ENCODE peak calls at places on chromosomes 12 and 14, in seven cellular contexts. D, M, A, O, Q, T and Y are unnamed samples.

GRCh38 chr12:33653362-33653761 is 213.7 kb upstream of the SYT10 start:
- DNase-seq in D (no peak), M (no peak), A (no peak), O (no peak), Q (no peak), T (no peak), Y (no peak)

GRCh38 chr12:65464930-65465329 is 186.4 kb downstream of the MSRB3 start:
- DNase-seq in D (peak; percentile 7), M (no peak), A (no peak), O (no peak), Q (peak; percentile 96), T (no peak), Y (peak; percentile 88)

GRCh38 chr14:106872619-106873446 is 1346.5 kb downstream of the TMEM121 start:
- DNase-seq in D (peak; percentile 83), M (no peak), A (peak; percentile 75), O (peak; percentile 83), Q (no peak), T (peak; percentile 66), Y (peak; percentile 1)

GRCh38 chr12:47742253-47742825 is 16.3 kb downstream of the RAPGEF3 start:
- DNase-seq in D (no peak), M (no peak), A (no peak), O (peak; percentile 71), Q (no peak), T (peak; percentile 72), Y (no peak)

GRCh38 chr14:52125885-52126284 is 57.0 kb upstream of the NID2 start:
- DNase-seq in D (no peak), M (no peak), A (no peak), O (peak; percentile 10), Q (no peak), T (no peak), Y (no peak)

GRCh38 chr12:84157170-84157569 is 755.4 kb downstream of the SLC6A15 start:
- DNase-seq in D (no peak), M (no peak), A (no peak), O (no peak), Q (no peak), T (peak; percentile 58), Y (no peak)

GRCh38 chr12:22494319-22494718 is 50.0 kb downstream of the C2CD5 start:
- DNase-seq in D (no peak), M (no peak), A (no peak), O (no peak), Q (no peak), T (no peak), Y (no peak)

GRCh38 chr14:71061458-71061857 is 154.2 kb downstream of the PCNX1 start:
- DNase-seq in D (no peak), M (no peak), A (no peak), O (no peak), Q (peak; percentile 50), T (no peak), Y (peak; percentile 36)

GRCh38 chr14:101442451-101442850 is 118.8 kb upstream of the DIO3 start:
- DNase-seq in D (no peak), M (no peak), A (peak; percentile 21), O (peak; percentile 29), Q (no peak), T (no peak), Y (no peak)

GRCh38 chr12:55718020-55718419 is 2.2 kb upstream of the RDH5 start:
- DNase-seq in D (no peak), M (peak; percentile 21), A (no peak), O (no peak), Q (no peak), T (no peak), Y (no peak)

GRCh38 chr12:121956041-121956341 is 37.6 kb downstream of the CFAP251 start:
- DNase-seq in D (no peak), M (no peak), A (no peak), O (no peak), Q (no peak), T (no peak), Y (no peak)

GRCh38 chr12:128932521-128932920 is 79.2 kb downstream of the GLT1D1 start:
- DNase-seq in D (no peak), M (no peak), A (no peak), O (no peak), Q (no peak), T (no peak), Y (no peak)

GRCh38 chr12:78725033-78725432 is 139.5 kb upstream of the SYT1 start:
- DNase-seq in D (no peak), M (no peak), A (no peak), O (no peak), Q (no peak), T (no peak), Y (no peak)

GRCh38 chr12:118356809-118357326 is 15.8 kb downstream of the TAOK3 start:
- DNase-seq in D (peak; percentile 78), M (no peak), A (peak; percentile 39), O (peak; percentile 29), Q (peak; percentile 92), T (no peak), Y (peak; percentile 83)

GRCh38 chr14:86625637-86626036 is 1095.7 kb downstream of the FLRT2 start:
- DNase-seq in D (no peak), M (no peak), A (no peak), O (no peak), Q (peak; percentile 3), T (no peak), Y (no peak)

GRCh38 chr12:102533483-102533882 is 53.1 kb upstream of the IGF1 start:
- DNase-seq in D (no peak), M (no peak), A (no peak), O (no peak), Q (no peak), T (no peak), Y (no peak)

GRCh38 chr12:102539651-102540553 is 59.5 kb upstream of the IGF1 start:
- DNase-seq in D (no peak), M (no peak), A (no peak), O (no peak), Q (peak; percentile 81), T (no peak), Y (peak; percentile 90)

GRCh38 chr12:102535306-102535705 is 54.9 kb upstream of the IGF1 start:
- DNase-seq in D (no peak), M (no peak), A (no peak), O (no peak), Q (no peak), T (no peak), Y (no peak)

DNA sequence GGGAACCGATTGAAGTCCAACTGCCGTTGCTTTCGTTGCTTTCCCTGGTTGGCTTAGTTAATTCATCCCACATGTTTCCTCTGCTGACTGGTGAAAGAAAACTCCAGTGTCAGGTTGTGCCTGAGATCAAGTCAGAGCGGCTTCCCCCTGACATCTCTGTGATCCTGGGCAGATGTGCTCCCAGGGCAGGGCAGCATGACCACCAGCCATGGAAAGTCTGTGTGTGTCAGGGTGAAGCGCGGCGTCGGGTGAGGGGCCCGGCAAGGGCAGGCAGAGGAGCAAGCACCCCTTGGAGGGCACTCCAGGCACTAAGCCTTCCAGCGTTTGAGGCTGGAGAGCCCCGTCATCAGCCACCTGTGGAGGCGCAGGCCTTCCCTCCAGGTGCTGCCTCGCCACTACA is 54.5 kb upstream of the IGF1 start:
- DNase-seq in D (no peak), M (no peak), A (no peak), O (no peak), Q (peak; percentile 20), T (peak; percentile 9), Y (peak; percentile 49)
- H3K4me3 ChIP-seq in D (no peak overlapping the region), M (no peak overlapping the region), A (no peak overlapping the region), O (no peak overlapping the region), Q (no peak overlapping the region), T (no peak overlapping the region), Y (no peak overlapping the region)

DNA sequence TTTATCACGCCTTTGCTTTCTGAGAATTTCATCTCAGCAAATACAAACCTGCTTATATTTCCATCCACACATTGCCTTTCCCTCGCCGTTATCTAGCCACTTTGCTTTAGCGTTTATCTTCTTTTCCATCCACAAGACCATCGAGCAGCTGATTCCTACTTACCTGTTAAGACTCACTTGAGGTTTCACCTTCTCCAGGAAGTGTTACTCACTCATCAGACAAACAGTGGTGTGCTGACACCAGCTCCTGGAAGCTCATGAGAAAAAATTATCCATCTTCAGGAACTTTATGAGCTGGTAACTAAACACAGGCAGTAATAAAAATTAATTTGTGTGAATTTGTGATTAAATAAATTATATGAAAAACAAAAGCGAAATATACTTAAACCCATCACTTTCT is 295.3 kb upstream of the FLRT2 start:
- DNase-seq in D (peak; percentile 76), M (no peak), A (no peak), O (no peak), Q (no peak), T (no peak), Y (no peak)
- TF ChIP-seq CTCF in D (no peak), M (no peak), A (no peak), O (no peak), Q (no peak), T (no peak), Y (no peak)

GRCh38 chr12:7090222-7090998 is 1.8 kb downstream of the C1R start:
- DNase-seq in D (peak; percentile 23), M (no peak), A (no peak), O (no peak), Q (peak; percentile 55), T (no peak), Y (no peak)

GRCh38 chr12:7092229-7092985 is at the start of gene C1R:
- DNase-seq in D (peak; percentile 48), M (peak; percentile 80), A (peak; percentile 41), O (peak; percentile 70), Q (peak; percentile 92), T (peak; percentile 77), Y (peak; percentile 89)

GRCh38 chr12:7091660-7092228 is 501 bp downstream of the C1R start:
- DNase-seq in D (no peak), M (peak; percentile 73), A (no peak), O (no peak), Q (no peak), T (no peak), Y (peak; percentile 22)

GRCh38 chr12:7089196-7089871 is 2.9 kb downstream of the C1R start:
- DNase-seq in D (no peak), M (no peak), A (no peak), O (no peak), Q (no peak), T (no peak), Y (no peak)

GRCh38 chr12:7091171-7091570 is 1.1 kb downstream of the C1R start:
- DNase-seq in D (no peak), M (no peak), A (no peak), O (no peak), Q (no peak), T (no peak), Y (no peak)
- H3K4me3 ChIP-seq in D (no peak overlapping the region), M (peak overlapping the region; percentile 50), A (no peak overlapping the region), O (no peak overlapping the region), Q (peak overlapping the region; percentile 55), T (no peak overlapping the region), Y (peak overlapping the region; percentile 98)

DNA sequence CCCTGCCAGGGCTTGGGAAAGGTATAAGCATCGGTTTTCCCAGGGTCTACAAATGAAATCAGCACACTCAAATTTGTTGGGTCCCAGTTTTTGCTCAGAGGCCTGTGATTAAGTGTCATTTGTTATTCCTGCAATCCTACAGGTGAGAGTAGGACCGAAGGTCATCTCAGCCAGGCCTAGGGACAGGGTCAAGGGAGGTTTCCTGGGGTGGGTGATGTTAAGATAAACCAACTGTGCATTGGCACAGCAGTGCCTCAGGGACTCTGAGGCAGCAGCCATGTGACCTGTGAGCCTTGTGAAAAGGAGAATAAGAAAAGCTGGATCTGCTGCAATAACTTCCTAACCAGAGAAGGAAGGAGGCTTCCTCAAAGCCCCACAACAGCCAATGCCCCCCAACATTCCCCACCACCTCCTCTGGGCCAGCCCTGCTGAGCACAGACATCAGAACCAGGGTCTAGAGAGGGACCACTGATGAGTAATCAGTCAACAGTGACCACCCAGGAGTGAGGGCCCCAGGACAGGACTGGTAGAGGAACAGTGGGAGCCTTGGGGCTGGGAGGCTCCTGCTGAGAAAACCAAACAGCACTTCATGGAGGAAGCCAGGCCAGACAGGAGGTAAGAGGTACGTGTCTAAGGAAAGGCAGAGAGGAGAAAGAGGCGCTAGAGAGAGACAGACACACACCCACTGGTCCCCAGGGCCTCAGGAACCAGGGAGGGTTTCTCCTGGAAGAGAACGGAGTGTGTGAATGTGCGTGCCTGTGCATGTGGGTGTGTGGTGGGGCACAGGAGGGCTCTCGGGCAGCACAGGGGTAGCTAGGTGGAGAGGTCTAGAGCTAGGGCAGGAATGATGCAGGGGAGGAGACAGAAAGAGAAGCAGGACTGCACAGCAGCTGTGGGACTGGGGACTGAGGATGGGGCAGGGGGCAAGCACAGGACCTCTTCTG is 82.4 kb downstream of the ITPK1 start:
- DNase-seq in D (no peak), M (no peak), A (no peak), O (no peak), Q (no peak), T (no peak), Y (no peak)
- TF ChIP-seq CTCF in D (no peak), M (no peak), A (no peak), O (no peak), Q (no peak), T (no peak), Y (no peak)